ENCODE peak calls at places on chromosome 19, in seven cellular contexts. I is cardiac muscle cell, T is upper lobe of right lung, Z is spleen, C is body of pancreas, J is psoas muscle, O is tibial nerve. G is an unnamed sample.

GRCh38 chr19:1941146-1942077 is at the start of gene CSNK1G2:
- DNase-seq in T (peak; percentile 78), Z (peak; percentile 90), J (no peak), I (no peak), O (no peak), C (no peak), G (no peak)

GRCh38 chr19:14871619-14872230 is 14.2 kb downstream of the OR7A17 start:
- DNase-seq in C (no peak), T (no peak), O (no peak), I (peak; percentile 39), Z (no peak), J (no peak), G (no peak)

GRCh38 chr19:43425567-43426392 is 11.1 kb downstream of the TEX101 start:
- DNase-seq in J (no peak), I (peak; percentile 30), Z (no peak), C (peak; percentile 62), T (no peak), O (no peak), G (no peak)

GRCh38 chr19:44762033-44762432 is 13.5 kb downstream of the BCL3 start:
- DNase-seq in T (no peak), Z (no peak), C (no peak), I (no peak), O (no peak), J (no peak), G (no peak)

GRCh38 chr19:2477732-2478191 is 1.8 kb downstream of the GADD45B start:
- DNase-seq in J (peak; percentile 59), O (no peak), T (no peak), I (peak; percentile 59), Z (peak; percentile 84), C (no peak), G (no peak)

GRCh38 chr19:18108897-18109296 is 11.3 kb downstream of the MAST3 start:
- DNase-seq in T (no peak), J (no peak), Z (no peak), I (no peak), C (no peak), O (no peak), G (no peak)

GRCh38 chr19:55581145-55581827 is 638 bp upstream of the ZNF579 start:
- DNase-seq in Z (no peak), T (no peak), C (peak; percentile 50), J (no peak), I (no peak), O (no peak), G (no peak)

GRCh38 chr19:6723108-6723618 is 2.7 kb upstream of the C3 start:
- DNase-seq in O (peak; percentile 71), I (peak; percentile 87), Z (no peak), J (peak; percentile 79), C (peak; percentile 72), T (peak; percentile 79), G (no peak)

GRCh38 chr19:44857837-44858236 is 11.7 kb downstream of the NECTIN2 start:
- DNase-seq in T (no peak), C (no peak), Z (no peak), I (no peak), O (no peak), J (no peak), G (no peak)

GRCh38 chr19:2254052-2254872 is 2.0 kb downstream of the JSRP1 start:
- DNase-seq in J (no peak), O (no peak), Z (no peak), C (no peak), T (no peak), I (peak; percentile 59), G (no peak)

GRCh38 chr19:46489445-46490272 is 6.0 kb downstream of the PNMA8B start:
- DNase-seq in I (peak; percentile 81), J (peak; percentile 69), O (peak; percentile 50), T (peak; percentile 80), C (peak; percentile 38), Z (peak; percentile 78), G (peak; percentile 82)

DNA sequence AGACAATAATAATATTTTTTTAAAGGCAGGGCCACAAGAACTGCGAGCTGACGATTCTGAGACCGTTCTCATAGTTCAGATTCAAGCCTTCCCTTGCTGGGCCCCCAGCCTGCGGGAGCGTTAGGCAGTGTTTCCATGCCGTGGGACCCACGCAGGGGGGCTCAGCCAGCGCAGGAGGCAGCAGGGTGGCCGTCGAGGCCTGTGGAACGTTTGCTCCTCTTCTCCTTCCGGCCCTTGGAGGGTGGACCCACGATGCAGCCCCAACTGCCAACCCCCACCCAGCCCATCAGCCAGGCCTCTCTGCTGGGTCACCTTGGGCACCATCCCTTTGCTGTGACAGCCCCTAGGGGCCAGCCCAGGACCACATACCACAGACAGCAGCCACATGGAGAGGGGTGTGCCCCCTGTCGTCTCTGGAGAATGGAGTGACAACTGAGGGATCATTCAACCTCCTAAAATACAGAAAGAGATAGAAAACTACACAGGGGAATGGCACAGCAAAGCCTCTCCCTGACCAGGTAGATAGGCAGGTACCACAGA is 46.8 kb downstream of the PDCD5 start:
- DNase-seq in C (no peak), Z (no peak), T (no peak), J (no peak), O (no peak), I (no peak), G (no peak)
- H3K27me3 ChIP-seq in C (no peaks in the 10 kb centered on the region), Z (no peaks in the 10 kb centered on the region), T (no peaks in the 10 kb centered on the region), J (no peaks in the 10 kb centered on the region), O (no peaks in the 10 kb centered on the region), I (no peaks in the 10 kb centered on the region), G (no peaks in the 10 kb centered on the region)

GRCh38 chr19:3984584-3984907 is 717 bp downstream of the EEF2 start:
- DNase-seq in J (no peak), Z (no peak), I (no peak), C (no peak), O (no peak), T (no peak), G (no peak)
- H3K27me3 ChIP-seq in J (no peaks in the 10 kb centered on the region), Z (no peaks in the 10 kb centered on the region), I (no peaks in the 10 kb centered on the region), C (no peaks in the 10 kb centered on the region), O (no peaks in the 10 kb centered on the region), T (no peaks in the 10 kb centered on the region), G (no peaks in the 10 kb centered on the region)

DNA sequence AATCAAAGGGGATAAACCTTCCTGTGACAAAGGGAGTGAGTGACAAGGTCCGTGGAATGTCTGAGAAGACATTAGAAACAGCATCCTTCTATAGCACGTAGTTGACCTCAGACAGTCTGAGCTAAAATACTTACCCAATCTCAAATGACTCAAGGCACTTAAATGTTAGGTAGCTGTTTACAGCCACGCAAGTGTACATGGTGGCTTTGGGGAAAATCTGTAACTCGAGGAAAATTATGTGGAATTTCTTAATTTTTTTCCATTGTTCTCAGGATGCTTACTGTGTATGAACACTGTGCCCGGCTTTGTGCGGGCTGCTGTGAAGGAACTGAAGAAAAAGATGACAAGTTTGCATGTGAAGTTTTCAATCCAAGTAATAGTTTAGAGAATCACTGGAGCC is 5.2 kb downstream of the LGALS13 start:
- DNase-seq in Z (no peak), T (no peak), J (no peak), I (no peak), C (no peak), O (no peak), G (no peak)
- H3K27me3 ChIP-seq in Z (peaks cover 6% of the 10 kb centered on the region), T (no peaks in the 10 kb centered on the region), J (peaks cover 3% of the 10 kb centered on the region), I (no peaks in the 10 kb centered on the region), C (no peaks in the 10 kb centered on the region), O (no peaks in the 10 kb centered on the region), G (no peaks in the 10 kb centered on the region)

GRCh38 chr19:31357315-31357673 is 8.1 kb upstream of the TSHZ3 start:
- DNase-seq in Z (no peak), C (no peak), T (no peak), J (no peak), O (no peak), I (no peak), G (no peak)
- H3K27me3 ChIP-seq in Z (peaks cover 78% of the 10 kb centered on the region), C (no peaks in the 10 kb centered on the region), T (peaks cover 65% of the 10 kb centered on the region), J (peaks cover 23% of the 10 kb centered on the region), O (no peaks in the 10 kb centered on the region), I (peaks cover 100% of the 10 kb centered on the region), G (peaks cover 76% of the 10 kb centered on the region)

DNA sequence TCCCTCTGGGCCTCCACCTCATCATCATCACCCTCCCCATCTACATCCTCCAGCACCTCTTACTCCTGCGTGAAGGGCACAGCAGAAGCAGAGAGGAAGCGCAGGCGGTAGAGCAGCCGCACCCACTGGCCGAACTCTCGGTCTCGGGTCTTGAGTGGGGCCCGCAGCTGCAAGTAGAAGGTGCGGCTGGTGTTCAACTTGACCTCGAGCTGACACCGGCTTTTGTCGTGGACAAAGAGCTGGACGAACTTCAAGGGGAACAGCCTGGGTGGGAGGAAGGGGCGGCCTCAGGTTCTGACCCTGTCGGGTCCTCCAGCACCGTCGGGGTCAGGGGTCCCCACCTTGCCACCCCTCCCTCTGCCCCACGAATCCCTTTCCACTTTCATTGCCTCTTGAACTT is 8.7 kb upstream of the EMC10 start:
- DNase-seq in C (no peak), Z (no peak), I (no peak), J (no peak), O (no peak), T (no peak), G (no peak)
- H3K27me3 ChIP-seq in C (no peaks in the 10 kb centered on the region), Z (peaks cover 1% of the 10 kb centered on the region), I (no peaks in the 10 kb centered on the region), J (peaks cover 2% of the 10 kb centered on the region), O (no peaks in the 10 kb centered on the region), T (no peaks in the 10 kb centered on the region), G (peaks cover 5% of the 10 kb centered on the region)

DNA sequence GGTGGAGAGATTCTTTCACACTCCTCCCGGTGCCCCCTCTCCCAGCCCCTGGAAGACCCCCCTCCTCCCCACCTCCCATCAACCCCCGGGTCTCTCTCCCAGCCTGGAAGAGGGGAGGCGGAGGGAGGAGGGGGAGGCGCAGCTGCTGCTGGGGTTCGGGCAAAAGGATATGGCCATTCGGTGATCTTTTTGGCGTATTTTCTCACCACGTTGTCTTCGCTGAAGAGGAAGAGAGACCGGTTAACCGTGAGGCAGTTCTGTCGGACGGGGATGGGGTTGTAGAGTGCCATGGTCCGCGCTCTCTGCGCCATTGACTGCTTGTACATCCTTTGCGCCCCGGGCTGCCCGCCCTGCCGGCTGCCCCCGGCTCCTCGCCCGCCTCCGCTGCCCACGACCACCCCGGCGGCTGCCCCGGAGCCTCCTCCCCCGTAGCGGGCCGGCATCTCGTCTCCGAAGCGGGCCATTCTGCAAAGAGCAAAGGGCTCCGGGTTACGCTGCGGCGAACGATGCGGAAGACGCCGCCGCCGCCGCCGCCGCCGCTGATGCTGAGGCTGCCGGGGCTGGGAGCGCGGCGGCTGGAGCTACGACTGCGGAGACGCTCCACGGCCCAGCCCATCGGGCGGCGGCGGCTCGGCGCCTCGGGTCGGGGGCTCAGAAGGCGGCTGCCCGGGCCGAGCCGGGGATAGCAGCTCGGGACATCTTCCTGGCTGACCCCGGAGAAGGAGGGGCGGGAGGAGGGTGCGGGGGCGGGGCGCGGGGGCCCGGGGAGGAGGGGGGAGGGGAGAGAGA is at the start of gene CACNA1A:
- DNase-seq in I (peak; percentile 44), Z (no peak), T (no peak), J (no peak), C (no peak), O (no peak), G (no peak)
- H3K27me3 ChIP-seq in I (peaks cover 37% of the 10 kb centered on the region), Z (peaks cover 97% of the 10 kb centered on the region), T (peaks cover 80% of the 10 kb centered on the region), J (peaks cover 20% of the 10 kb centered on the region), C (no peaks in the 10 kb centered on the region), O (no peaks in the 10 kb centered on the region), G (peaks cover 41% of the 10 kb centered on the region)

GRCh38 chr19:36209372-36209771 is 5.1 kb downstream of the ZNF565 start:
- DNase-seq in C (no peak), Z (no peak), I (no peak), T (no peak), J (no peak), O (no peak), G (no peak)
- H3K27me3 ChIP-seq in C (no peaks in the 10 kb centered on the region), Z (no peaks in the 10 kb centered on the region), I (no peaks in the 10 kb centered on the region), T (no peaks in the 10 kb centered on the region), J (no peaks in the 10 kb centered on the region), O (no peaks in the 10 kb centered on the region), G (no peaks in the 10 kb centered on the region)

GRCh38 chr19:50313812-50314536 is 15.2 kb downstream of the KCNC3 start:
- DNase-seq in T (no peak), O (no peak), J (no peak), Z (no peak), I (no peak), C (no peak), G (no peak)
- H3K27me3 ChIP-seq in T (peaks cover 51% of the 10 kb centered on the region), O (peaks cover 3% of the 10 kb centered on the region), J (peaks cover 17% of the 10 kb centered on the region), Z (peaks cover 88% of the 10 kb centered on the region), I (no peaks in the 10 kb centered on the region), C (no peaks in the 10 kb centered on the region), G (peaks cover 81% of the 10 kb centered on the region)

GRCh38 chr19:54480048-54480447 is 7.0 kb upstream of the CDC42EP5 start:
- DNase-seq in I (no peak), O (no peak), Z (no peak), J (no peak), T (no peak), C (no peak), G (no peak)
- H3K27me3 ChIP-seq in I (no peaks in the 10 kb centered on the region), O (no peaks in the 10 kb centered on the region), Z (peaks cover 81% of the 10 kb centered on the region), J (no peaks in the 10 kb centered on the region), T (peaks cover 15% of the 10 kb centered on the region), C (no peaks in the 10 kb centered on the region), G (peaks cover 91% of the 10 kb centered on the region)

G was measured in left lung.